ENCODE peak calls at places on chromosomes 2 and 18, in six cellular contexts. C is adrenal gland, A is OCI-LY7, V is GM06990, B is aorta, Z is esophagus squamous epithelium. L is an unnamed sample.

GRCh38 chr2:144477943-144478283 is 42.0 kb downstream of the ZEB2 start:
- DNase-seq in V (no peak), A (peak; percentile 14), C (no peak), Z (no peak), B (no peak), L (no peak)

GRCh38 chr2:237182422-237183123 is 96.9 kb downstream of the COPS8 start:
- DNase-seq in B (no peak), A (no peak), V (no peak), C (no peak), Z (no peak), L (no peak)

GRCh38 chr2:239584986-239585385 is 184.2 kb upstream of the HDAC4 start:
- DNase-seq in V (no peak), A (no peak), Z (no peak), B (no peak), C (no peak), L (peak; percentile 40)

GRCh38 chr2:45888167-45888566 is 236.7 kb downstream of the PRKCE start:
- DNase-seq in A (no peak), B (no peak), V (no peak), Z (no peak), C (no peak), L (no peak)

GRCh38 chr18:30763913-30764350 is 278.6 kb downstream of the DSC3 start:
- DNase-seq in V (no peak), Z (no peak), A (no peak), C (no peak), B (no peak), L (no peak)

GRCh38 chr2:81835318-81836000 is 1530.9 kb upstream of the LRRTM1 start:
- DNase-seq in C (no peak), A (no peak), Z (no peak), B (no peak), V (no peak), L (no peak)

GRCh38 chr2:23828986-23829385 is 97.9 kb downstream of the ATAD2B start:
- DNase-seq in C (no peak), A (no peak), V (no peak), Z (no peak), B (no peak), L (no peak)

GRCh38 chr2:156466739-156467405 is 30.7 kb downstream of the GPD2 start:
- DNase-seq in B (peak; percentile 55), Z (no peak), V (no peak), A (no peak), C (peak; percentile 60), L (peak; percentile 30)

DNA sequence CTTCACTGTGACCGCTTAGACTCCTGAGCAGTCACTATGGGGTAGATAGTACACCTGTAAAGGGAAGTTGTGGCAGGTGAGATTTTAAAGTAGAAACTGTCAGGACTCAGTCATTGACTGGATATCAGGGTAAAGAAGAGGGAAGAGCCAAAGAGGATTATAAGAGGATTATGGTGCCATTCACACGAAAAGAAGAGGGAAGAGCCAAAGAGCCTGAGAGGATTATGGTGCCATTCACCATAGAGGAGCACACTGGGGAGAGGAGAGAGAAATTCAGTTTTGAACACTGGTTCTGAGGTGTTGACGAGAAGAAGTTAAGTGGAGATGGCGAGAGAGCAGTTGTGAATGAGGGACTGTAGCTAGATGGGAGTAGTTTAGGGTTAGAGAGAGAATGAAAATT is 16.9 kb upstream of the KCNJ13 start:
- DNase-seq in B (no peak), Z (no peak), V (no peak), C (no peak), A (no peak), L (no peak)
- H3K36me3 ChIP-seq in B (peaks cover 22% of the 10 kb centered on the region), Z (peaks cover 93% of the 10 kb centered on the region), V (peaks cover 14% of the 10 kb centered on the region), C (peaks cover 61% of the 10 kb centered on the region), A (peaks cover 88% of the 10 kb centered on the region), L (peaks cover 91% of the 10 kb centered on the region)

GRCh38 chr18:76464281-76465259 is 30.5 kb downstream of the ZNF516 start:
- DNase-seq in B (peak; percentile 33), C (no peak), Z (no peak), A (no peak), V (no peak), L (no peak)

GRCh38 chr18:76463872-76464271 is 31.2 kb downstream of the ZNF516 start:
- DNase-seq in C (no peak), Z (no peak), B (no peak), V (no peak), A (no peak), L (no peak)

GRCh38 chr18:76462326-76462694 is 32.7 kb downstream of the ZNF516 start:
- DNase-seq in V (no peak), C (no peak), B (no peak), A (no peak), Z (no peak), L (no peak)

GRCh38 chr18:76461692-76462325 is 33.2 kb downstream of the ZNF516 start:
- DNase-seq in A (no peak), C (no peak), Z (no peak), B (peak; percentile 39), V (no peak), L (no peak)

DNA sequence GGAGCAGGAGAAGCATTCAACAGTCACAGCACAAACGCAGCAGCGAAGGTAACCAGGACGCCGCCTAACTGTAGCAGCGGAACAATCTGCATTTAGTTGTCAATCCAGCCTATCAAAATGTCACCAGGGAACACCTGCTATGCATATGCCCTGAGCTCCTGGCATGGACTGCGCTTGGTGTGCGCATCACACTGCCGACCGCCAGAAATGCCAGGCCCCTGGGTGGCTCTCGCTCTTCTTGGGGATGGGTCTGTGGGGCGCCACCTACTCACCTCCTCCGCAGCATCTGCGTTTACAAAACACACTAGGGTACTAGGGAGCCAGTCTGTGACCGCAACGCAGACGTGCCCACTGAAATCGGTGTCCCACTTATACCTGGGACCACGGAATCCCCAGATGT is 31.7 kb downstream of the ZNF516 start:
- DNase-seq in Z (no peak), V (no peak), A (no peak), B (peak; percentile 20), C (no peak), L (no peak)
- H3K36me3 ChIP-seq in Z (peaks cover 32% of the 10 kb centered on the region), V (peaks cover 7% of the 10 kb centered on the region), A (no peaks in the 10 kb centered on the region), B (no peaks in the 10 kb centered on the region), C (no peaks in the 10 kb centered on the region), L (no peaks in the 10 kb centered on the region)

DNA sequence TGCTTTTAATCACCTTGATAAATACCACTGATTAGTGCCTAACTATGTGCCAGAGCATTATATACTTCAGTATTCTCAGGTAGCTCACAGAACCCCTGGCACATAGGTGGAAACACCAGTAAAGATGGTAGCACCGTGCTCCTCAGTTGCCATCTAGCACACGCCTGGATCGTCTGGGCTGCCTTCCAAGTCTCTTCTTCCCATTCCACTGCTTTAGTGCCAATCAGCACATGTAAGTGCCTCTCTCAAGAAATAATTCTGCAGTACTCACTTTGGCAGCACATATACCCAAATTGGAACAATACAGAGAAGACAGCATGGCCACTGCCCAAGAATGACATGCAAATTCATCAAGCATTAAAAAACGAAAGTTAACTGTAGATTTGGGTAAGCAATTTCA is 13.0 kb downstream of the POLR2D start:
- DNase-seq in Z (no peak), B (no peak), V (no peak), A (no peak), C (no peak), L (no peak)
- H3K36me3 ChIP-seq in Z (peaks cover 57% of the 10 kb centered on the region), B (peaks cover 11% of the 10 kb centered on the region), V (peaks cover 15% of the 10 kb centered on the region), A (peaks cover 72% of the 10 kb centered on the region), C (peaks cover 45% of the 10 kb centered on the region), L (peaks cover 43% of the 10 kb centered on the region)

DNA sequence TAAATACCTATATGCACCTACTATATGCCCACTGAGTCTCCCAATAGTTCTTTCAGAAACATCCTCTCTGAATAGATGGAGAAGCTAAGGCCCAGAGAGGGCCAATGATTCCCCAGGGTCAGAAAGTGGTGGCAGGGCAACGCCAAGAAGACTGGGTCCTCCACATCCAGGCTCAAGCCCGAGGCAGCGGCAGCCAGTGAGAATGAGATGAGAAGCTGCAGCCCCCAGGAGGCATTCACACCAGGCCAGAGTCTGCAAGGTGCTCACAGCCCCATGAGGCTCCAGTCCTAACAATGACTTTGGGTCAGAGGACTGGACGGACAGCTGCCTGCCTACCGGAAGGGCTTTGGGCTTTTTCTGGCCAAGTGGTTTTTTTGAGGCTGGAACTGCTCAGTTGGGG is 3.5 kb downstream of the TEX261 start:
- DNase-seq in A (no peak), B (peak; percentile 29), V (no peak), Z (no peak), C (no peak), L (no peak)
- H3K36me3 ChIP-seq in A (peaks cover 66% of the 10 kb centered on the region), B (no peaks in the 10 kb centered on the region), V (peaks cover 27% of the 10 kb centered on the region), Z (peaks cover 61% of the 10 kb centered on the region), C (peaks cover 52% of the 10 kb centered on the region), L (peaks cover 61% of the 10 kb centered on the region)

GRCh38 chr2:211103989-211104388 is 547.6 kb downstream of the CPS1 start:
- DNase-seq in A (no peak), C (peak; percentile 43), B (no peak), V (no peak), Z (no peak), L (no peak)
- H3K36me3 ChIP-seq in A (no peaks in the 10 kb centered on the region), C (no peaks in the 10 kb centered on the region), B (no peaks in the 10 kb centered on the region), V (no peaks in the 10 kb centered on the region), Z (no peaks in the 10 kb centered on the region), L (no peaks in the 10 kb centered on the region)

L was measured in tibial artery.